ENCODE peak calls at places on chromosome 19, in eight cellular contexts. S is hepatic stellate cell; K is stimulated activated naive CD4-positive, alpha-beta T cell treated with Interleukin-2 at 50 U/mL for 16 hours; P is EL; D is fibroblast of the aortic adventitia; W is C1 segment of cervical spinal cord; Z is glutamatergic neuron; U is stimulated activated CD4-positive, alpha-beta T cell treated with anti-CD3 and anti-CD28 coated beads, Interleukin-2, amount 100 ng/mL, for 48 hours. X is an unnamed sample.

GRCh38 chr19:19137556-19138109 is 645 bp downstream of the TMEM161A start:
- DNase-seq in D (peak; percentile 10), P (peak; percentile 30), S (peak; percentile 45), Z (no peak), U (no peak), W (no peak), K (no peak), X (no peak)

GRCh38 chr19:13172335-13173128 is 22.3 kb downstream of the IER2 start:
- DNase-seq in K (peak; percentile 75), Z (no peak), P (peak; percentile 94), W (peak; percentile 25), U (peak; percentile 75), D (peak; percentile 78), S (peak; percentile 90), X (no peak)

GRCh38 chr19:13865578-13866462 is 11.1 kb upstream of the NANOS3 start:
- DNase-seq in P (no peak), S (no peak), U (no peak), Z (no peak), W (no peak), D (no peak), K (no peak), X (no peak)

GRCh38 chr19:45922281-45922680 is 7.7 kb upstream of the NANOS2 start:
- DNase-seq in W (no peak), U (no peak), K (no peak), P (peak; percentile 20), Z (no peak), S (no peak), D (no peak), X (no peak)

GRCh38 chr19:29475469-29475868 is 50.3 kb upstream of the VSTM2B start:
- DNase-seq in D (no peak), Z (no peak), S (no peak), K (no peak), U (no peak), W (no peak), P (no peak), X (no peak)

GRCh38 chr19:3041302-3041701 is 12.2 kb upstream of the TLE2 start:
- DNase-seq in U (no peak), P (no peak), S (no peak), D (no peak), W (no peak), Z (no peak), K (no peak), X (no peak)

GRCh38 chr19:31125071-31125470 is 224.2 kb downstream of the TSHZ3 start:
- DNase-seq in W (no peak), P (no peak), K (no peak), D (no peak), Z (no peak), S (no peak), U (no peak), X (no peak)

GRCh38 chr19:49546825-49547565 is 19.2 kb downstream of the RCN3 start:
- DNase-seq in Z (peak; percentile 57), K (peak; percentile 49), S (peak; percentile 87), P (peak; percentile 89), D (peak; percentile 92), W (peak; percentile 43), U (no peak), X (peak; percentile 82)

GRCh38 chr19:49502866-49503581 is 6.8 kb downstream of the RPS11 start:
- DNase-seq in Z (no peak), P (peak; percentile 70), S (peak; percentile 64), D (peak; percentile 92), U (no peak), K (peak; percentile 40), W (no peak), X (no peak)

GRCh38 chr19:18672606-18673337 is 10.7 kb upstream of the CRTC1 start:
- DNase-seq in W (peak; percentile 21), D (peak; percentile 67), K (no peak), U (no peak), S (no peak), P (no peak), Z (no peak), X (no peak)

GRCh38 chr19:1177322-1178114 is 3.5 kb upstream of the SBNO2 start:
- DNase-seq in Z (no peak), P (peak; percentile 99), S (peak; percentile 97), D (peak; percentile 97), K (no peak), W (no peak), U (no peak), X (no peak)

GRCh38 chr19:55549500-55550320 is 4.4 kb upstream of the SBK3 start:
- DNase-seq in K (no peak), W (no peak), U (no peak), Z (peak; percentile 77), S (peak; percentile 88), P (peak; percentile 88), D (peak; percentile 90), X (no peak)